ENCODE peak calls at places on chromosomes 1 and 21, in six cellular contexts. W is body of pancreas, F is mesenchymal stem cell, G is neuronal stem cell, O is lower lobe of right lung, U is PC-3. J is an unnamed sample. For H3K36me3, the result is how much of the 10 kb centered on the place peaks cover.

GRCh38 chr1:62180649-62181048 is 14.0 kb upstream of the L1TD1 start:
- DNase-seq in W (no peak), F (no peak), G (no peak), O (no peak), U (peak), J (no peak)

GRCh38 chr21:46459356-46460112 is 843 bp downstream of the DIP2A start:
- DNase-seq in W (peak), F (peak), G (no peak), O (peak), U (peak), J (no peak)

GRCh38 chr1:213982814-213983588 is 4.8 kb upstream of the PROX1 start:
- DNase-seq in W (peak), F (no peak), G (peak), O (no peak), U (no peak), J (no peak)

GRCh38 chr1:156657971-156658319 is 16.0 kb downstream of the BCAN start:
- DNase-seq in W (no peak), F (no peak), G (no peak), O (no peak), U (no peak), J (no peak)

GRCh38 chr1:8815582-8816285 is 1.7 kb downstream of the RERE start:
- DNase-seq in W (no peak), F (peak), G (peak), O (no peak), U (peak), J (no peak)

GRCh38 chr1:2023187-2023586 is 4.0 kb downstream of the GABRD start:
- DNase-seq in W (no peak), F (no peak), G (no peak), O (no peak), U (no peak), J (peak)

GRCh38 chr1:226875641-226876295 is 5.4 kb downstream of the PSEN2 start:
- DNase-seq in W (peak), F (no peak), G (no peak), O (peak), U (peak), J (no peak)

GRCh38 chr1:226181996-226182714 is 4.4 kb downstream of the ACBD3 start:
- DNase-seq in W (peak), F (peak), G (no peak), O (peak), U (peak), J (no peak)

GRCh38 chr1:210222288-210223006 is 10.1 kb upstream of the SERTAD4 start:
- DNase-seq in W (peak), F (peak), G (no peak), O (peak), U (peak), J (no peak)

GRCh38 chr21:38247738-38248509 is 8.9 kb upstream of the KCNJ15 start:
- DNase-seq in W (no peak), F (no peak), G (no peak), O (no peak), U (no peak), J (no peak)

GRCh38 chr1:235878082-235878781 is 11.5 kb upstream of the LYST start:
- DNase-seq in W (no peak), F (no peak), G (no peak), O (no peak), U (no peak), J (no peak)

GRCh38 chr1:94101613-94101940 is 19.4 kb downstream of the ABCA4 start:
- DNase-seq in W (no peak), F (no peak), G (no peak), O (no peak), U (peak), J (no peak)

GRCh38 chr1:209513226-209513625 is 70.3 kb upstream of the CAMK1G start:
- DNase-seq in W (no peak), F (peak), G (peak), O (no peak), U (peak), J (no peak)

GRCh38 chr1:62407398-62408009 is 29.3 kb upstream of the USP1 start:
- DNase-seq in W (no peak), F (peak), G (peak), O (no peak), U (peak), J (no peak)

GRCh38 chr1:175826705-175827104 is 83.3 kb upstream of the TNR start:
- DNase-seq in W (no peak), F (no peak), G (no peak), O (no peak), U (no peak), J (no peak)

GRCh38 chr1:203214889-203215288 is 14.6 kb downstream of the CHIT1 start:
- DNase-seq in W (no peak), F (no peak), G (no peak), O (no peak), U (no peak), J (no peak)

GRCh38 chr1:58815680-58816071 is 31.8 kb upstream of the JUN start:
- DNase-seq in W (peak), F (peak), G (no peak), O (no peak), U (peak), J (no peak)

GRCh38 chr1:9655127-9655723 is 3.7 kb downstream of the PIK3CD start:
- DNase-seq in W (no peak), F (no peak), G (no peak), O (no peak), U (no peak), J (no peak)

GRCh38 chr1:181119076-181119989 is 30.8 kb downstream of the IER5 start:
- DNase-seq in W (no peak), F (no peak), G (no peak), O (no peak), U (peak), J (peak)

GRCh38 chr1:54499097-54500029 is 48.7 kb upstream of the ACOT11 start:
- DNase-seq in W (peak), F (peak), G (no peak), O (no peak), U (peak), J (no peak)

GRCh38 chr21:38839683-38840286 is 34.1 kb downstream of the ETS2 start:
- DNase-seq in W (no peak), F (peak), G (no peak), O (no peak), U (peak), J (no peak)

GRCh38 chr1:218743861-218744505 is 398.8 kb downstream of the TGFB2 start:
- DNase-seq in W (no peak), F (no peak), G (no peak), O (no peak), U (peak), J (no peak)

GRCh38 chr1:48851638-48852037 is 74.9 kb upstream of the BEND5 start:
- DNase-seq in W (no peak), F (no peak), G (no peak), O (no peak), U (peak), J (no peak)

GRCh38 chr21:21111309-21111920 is 113.2 kb downstream of the NCAM2 start:
- DNase-seq in W (no peak), F (no peak), G (no peak), O (no peak), U (no peak), J (no peak)

GRCh38 chr1:184513966-184514365 is 127.1 kb downstream of the C1orf21 start:
- DNase-seq in W (peak), F (peak), G (no peak), O (no peak), U (peak), J (no peak)

GRCh38 chr1:220526294-220526693 is 1.6 kb upstream of the MARK1 start:
- DNase-seq in W (no peak), F (peak), G (no peak), O (no peak), U (no peak), J (no peak)

GRCh38 chr21:14838400-14838799 is 226.4 kb downstream of the NRIP1 start:
- DNase-seq in W (no peak), F (peak), G (no peak), O (no peak), U (no peak), J (no peak)

GRCh38 chr1:31785020-31785946 is 21.1 kb upstream of the ADGRB2 start:
- DNase-seq in W (no peak), F (no peak), G (no peak), O (peak), U (no peak), J (peak)

GRCh38 chr21:46077674-46078101 is 20.2 kb upstream of the COL6A2 start:
- DNase-seq in W (no peak), F (no peak), G (no peak), O (peak), U (no peak), J (no peak)

GRCh38 chr21:43864806-43865470 is at the start of gene AGPAT3:
- DNase-seq in W (peak), F (no peak), G (no peak), O (no peak), U (peak), J (no peak)

GRCh38 chr1:168932539-168932938 is 174.0 kb upstream of the ATP1B1 start:
- DNase-seq in W (no peak), F (peak), G (no peak), O (no peak), U (peak), J (no peak)

GRCh38 chr1:116489231-116489697 is 81.6 kb downstream of the CD58 start:
- DNase-seq in W (peak), F (no peak), G (no peak), O (no peak), U (peak), J (no peak)

DNA sequence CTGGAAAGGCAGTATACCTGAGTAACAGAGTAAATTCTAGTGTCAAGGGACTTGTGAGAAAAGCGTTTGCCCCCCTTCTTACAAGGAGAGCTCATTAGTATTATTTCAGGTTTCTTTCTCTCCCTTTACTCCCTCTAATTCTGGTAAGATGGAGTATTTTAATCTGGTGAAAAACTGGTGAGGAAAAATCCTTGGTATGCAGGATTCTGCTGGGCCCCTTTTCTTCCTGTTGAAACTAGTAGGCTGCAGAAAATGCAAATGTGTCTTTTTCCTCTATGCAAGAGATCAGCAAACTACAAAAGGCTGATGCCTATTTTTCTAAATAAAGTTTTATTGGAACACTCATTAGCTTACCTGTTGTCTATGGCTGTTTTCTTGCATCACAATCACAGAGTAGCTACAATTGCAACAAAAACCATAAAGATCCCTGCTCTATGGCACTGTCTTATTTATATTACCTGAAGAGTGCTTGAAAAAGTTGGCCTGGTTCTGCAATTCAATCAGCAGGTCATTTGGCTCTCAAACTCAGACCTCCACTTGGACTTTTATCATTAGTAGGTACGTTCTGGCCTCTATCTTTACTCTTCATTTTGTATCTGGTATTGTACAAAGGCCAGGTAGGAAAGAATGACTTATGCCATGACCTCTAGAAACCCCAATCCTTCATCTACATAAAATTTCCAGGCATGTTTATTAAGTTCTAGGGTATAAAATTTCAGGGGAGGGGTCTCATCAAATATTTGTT is 109.6 kb downstream of the AKT3 start:
- DNase-seq in W (no peak), F (peak), G (no peak), O (no peak), U (no peak), J (no peak)
- H3K27ac ChIP-seq in W (no peak), F (peak), G (peak), O (no peak), U (no peak), J (no peak)

GRCh38 chr1:174407705-174408104 is 40.1 kb upstream of the GPR52 start:
- DNase-seq in W (no peak), F (no peak), G (no peak), O (no peak), U (no peak), J (no peak)

GRCh38 chr1:174417921-174418320 is 29.8 kb upstream of the GPR52 start:
- DNase-seq in W (no peak), F (no peak), G (no peak), O (no peak), U (no peak), J (no peak)

GRCh38 chr1:174414205-174414604 is 33.6 kb upstream of the GPR52 start:
- DNase-seq in W (no peak), F (peak), G (no peak), O (no peak), U (no peak), J (no peak)

GRCh38 chr1:174408142-174408541 is 39.6 kb upstream of the GPR52 start:
- DNase-seq in W (no peak), F (peak), G (no peak), O (no peak), U (no peak), J (no peak)

DNA sequence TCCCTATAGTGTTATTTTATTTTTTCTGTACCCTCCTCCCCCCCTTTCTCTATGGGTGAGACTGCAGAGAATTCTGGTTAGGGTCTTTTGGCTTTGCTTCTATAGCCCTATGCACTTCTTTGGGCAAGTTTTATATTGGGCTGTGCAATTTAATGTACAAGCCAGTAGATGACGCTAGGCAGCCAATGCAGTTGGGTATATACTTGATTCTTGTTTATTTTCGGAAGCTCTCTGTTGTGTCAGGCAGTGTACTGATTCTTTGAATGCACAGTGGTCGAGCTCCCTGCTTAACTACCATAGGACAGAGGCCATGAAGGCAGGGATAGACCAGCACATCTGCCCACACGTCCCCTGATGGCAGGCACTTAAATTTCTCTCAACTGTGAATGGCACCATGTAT is 34.1 kb upstream of the GPR52 start:
- DNase-seq in W (no peak), F (peak), G (peak), O (no peak), U (no peak), J (no peak)
- H3K4me3 ChIP-seq in W (no peak), F (no peak), G (no peak), O (no peak), U (no peak), J (no peak)

GRCh38 chr1:201849372-201850052 is 20.6 kb downstream of the IPO9 start:
- DNase-seq in W (no peak), F (no peak), G (no peak), O (no peak), U (no peak), J (no peak)
- H3K36me3 ChIP-seq in W (under half), F (under half), G (under half), O (half or more), U (under half), J (half or more)

DNA sequence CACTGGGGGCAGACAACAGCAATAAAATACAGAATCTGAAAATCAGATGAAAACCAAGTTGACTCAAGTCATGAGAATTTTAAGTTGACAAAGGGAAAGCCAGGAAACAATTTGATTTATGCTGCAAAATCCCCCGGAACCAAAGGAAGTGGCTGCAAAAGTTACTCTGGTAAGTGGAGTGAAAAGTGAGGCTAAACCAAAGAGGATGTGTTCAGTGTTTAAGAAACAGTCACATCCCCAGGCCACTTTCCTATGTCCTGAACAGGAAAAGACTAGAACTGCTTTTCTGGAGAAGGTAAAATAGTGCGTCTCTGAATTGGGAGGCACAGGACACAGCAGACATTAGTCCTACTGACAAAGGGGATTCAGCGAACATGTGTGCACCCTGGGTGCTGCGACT is 5.9 kb downstream of the TARBP1 start:
- DNase-seq in W (no peak), F (peak), G (no peak), O (no peak), U (no peak), J (no peak)
- H3K27ac ChIP-seq in W (no peak), F (no peak), G (no peak), O (peak), U (no peak), J (no peak)

GRCh38 chr1:193448682-193449461 is 262.5 kb upstream of the B3GALT2 start:
- DNase-seq in W (no peak), F (peak), G (no peak), O (no peak), U (no peak), J (no peak)
- H3K4me3 ChIP-seq in W (no peak), F (no peak), G (no peak), O (no peak), U (no peak), J (no peak)

DNA sequence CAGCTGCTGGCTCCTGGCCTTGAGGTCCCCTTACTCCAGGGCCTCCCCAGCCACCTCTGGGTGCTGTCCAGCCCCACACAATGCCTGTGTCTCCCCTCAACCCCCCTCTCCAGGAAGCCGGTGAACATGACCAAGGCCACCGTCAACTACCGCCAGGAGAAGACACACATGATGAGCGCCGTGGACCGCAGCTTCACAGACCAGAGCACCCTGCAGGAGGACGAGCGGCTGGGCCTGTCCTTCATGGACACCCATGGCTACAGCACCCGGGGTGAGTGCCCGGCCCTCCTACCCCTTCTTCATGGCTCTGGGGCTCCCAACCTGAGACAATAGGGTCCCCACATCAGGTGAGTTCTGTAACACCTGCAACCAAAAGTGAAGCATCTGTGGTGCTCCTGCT is 55.4 kb downstream of the PTPRU start:
- DNase-seq in W (no peak), F (no peak), G (no peak), O (no peak), U (no peak), J (no peak)
- H3K36me3 ChIP-seq in W (under half), F (under half), G (under half), O (under half), U (under half), J (under half)

GRCh38 chr21:29979043-29979442 is 39.2 kb upstream of the GRIK1 start:
- DNase-seq in W (no peak), F (no peak), G (no peak), O (no peak), U (no peak), J (no peak)
- H3K27ac ChIP-seq in W (no peak), F (no peak), G (no peak), O (no peak), U (no peak), J (no peak)

DNA sequence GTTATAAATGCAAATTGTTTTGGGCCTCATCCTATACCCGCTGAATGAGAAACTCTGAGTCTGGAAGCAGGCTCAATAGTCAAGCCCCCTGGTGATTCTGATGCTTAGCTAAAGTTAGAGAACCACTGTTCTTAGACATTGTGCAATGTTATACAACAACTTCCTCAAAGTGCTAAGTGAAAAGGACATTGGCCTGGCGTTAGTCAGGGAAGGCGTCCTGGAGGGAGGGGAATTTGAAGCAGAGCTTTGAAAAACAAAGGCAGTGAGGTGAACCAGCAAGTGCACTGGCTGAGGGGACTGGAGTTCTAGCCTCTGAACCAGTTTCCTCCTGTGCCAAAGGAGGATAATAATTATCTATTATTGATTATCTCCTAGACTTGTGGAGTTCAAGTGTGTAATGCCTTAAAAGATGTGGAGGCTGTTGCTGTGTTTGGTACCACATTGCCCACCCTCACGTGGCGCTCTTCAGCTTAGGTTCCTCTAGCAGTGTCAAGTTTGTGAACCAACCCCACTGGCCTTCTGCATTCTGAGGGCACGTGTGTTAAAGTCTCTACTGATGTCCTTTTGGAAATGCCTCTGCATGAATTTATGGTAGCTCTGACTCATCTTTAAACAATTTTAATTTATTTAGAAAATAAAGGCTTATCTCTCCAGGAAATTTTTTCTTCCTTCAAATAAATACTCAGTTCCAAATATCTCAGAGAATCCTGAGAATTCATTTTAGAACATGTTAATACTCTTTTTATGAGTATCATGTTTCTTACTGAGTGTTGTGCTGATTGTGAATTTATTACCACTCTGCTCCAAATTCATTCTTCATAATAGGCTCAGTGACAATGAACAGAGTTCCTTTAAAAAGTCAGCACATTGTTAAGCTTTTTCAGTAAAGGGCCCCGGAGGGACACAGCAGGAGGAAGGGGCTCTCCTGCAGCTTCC is 5.3 kb downstream of the CD1D start:
- DNase-seq in W (no peak), F (peak), G (no peak), O (no peak), U (no peak), J (no peak)
- H3K4me3 ChIP-seq in W (no peak), F (no peak), G (no peak), O (no peak), U (no peak), J (no peak)

DNA sequence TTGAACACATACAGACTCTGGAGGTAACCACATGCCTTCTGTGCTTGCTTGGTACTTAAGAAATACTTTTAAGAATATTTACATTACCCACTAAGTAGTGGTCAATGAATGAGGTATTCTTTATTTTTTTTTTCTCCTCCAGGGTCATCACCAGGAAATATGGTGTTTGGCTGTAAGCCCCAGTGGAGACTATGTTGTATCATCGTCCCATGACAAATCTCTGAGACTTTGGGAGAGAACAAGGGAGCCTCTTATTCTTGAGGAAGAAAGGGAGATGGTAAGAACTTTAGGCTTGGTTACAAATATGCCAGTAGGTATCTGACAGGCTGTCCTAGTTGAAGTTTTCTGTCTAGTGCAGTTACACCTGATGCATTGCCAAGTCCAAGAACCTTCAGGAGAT is 22.8 kb downstream of the WDR3 start:
- DNase-seq in W (no peak), F (no peak), G (no peak), O (no peak), U (no peak), J (no peak)
- H3K36me3 ChIP-seq in W (under half), F (under half), G (under half), O (half or more), U (half or more), J (half or more)

GRCh38 chr21:30305136-30305535 is 15.0 kb downstream of the KRTAP26-1 start:
- DNase-seq in W (no peak), F (no peak), G (no peak), O (no peak), U (no peak), J (no peak)

GRCh38 chr21:30306821-30307330 is 13.2 kb downstream of the KRTAP26-1 start:
- DNase-seq in W (peak), F (no peak), G (no peak), O (no peak), U (no peak), J (no peak)
- H3K27ac ChIP-seq in W (peak), F (no peak), G (no peak), O (no peak), U (no peak), J (no peak)